ENCODE peak calls at places on chromosomes 13 and 19, in ten cellular contexts. F is fibroblast of villous mesenchyme, I is Panc1, B is esophagus muscularis mucosa, H is neural progenitor cell, W is A549, N is fibroblast of mammary gland, S is tibial artery, J is fibroblast of pulmonary artery, D is psoas muscle. L is an unnamed sample.

GRCh38 chr13:51614350-51614786 is 30.1 kb downstream of the WDFY2 start:
- DNase-seq in F (peak; percentile 18), I (no peak), B (no peak), H (no peak), W (no peak), N (peak; percentile 35), S (no peak), J (no peak), D (peak; percentile 52), L (peak; percentile 42)

GRCh38 chr13:40121711-40122110 is 466.2 kb downstream of the COG6 start:
- DNase-seq in F (no peak), I (no peak), B (no peak), H (no peak), W (no peak), N (no peak), S (no peak), J (no peak), D (no peak), L (no peak)

GRCh38 chr13:57582032-57582431 is 49.5 kb upstream of the PCDH17 start:
- DNase-seq in F (no peak), I (no peak), B (no peak), H (peak; percentile 3), W (no peak), N (no peak), S (no peak), J (no peak), D (peak; percentile 25), L (no peak)

GRCh38 chr19:38675611-38676010 is 28.2 kb downstream of the ACTN4 start:
- DNase-seq in F (no peak), I (no peak), B (no peak), H (no peak), W (no peak), N (no peak), S (no peak), J (no peak), D (peak; percentile 50), L (no peak)

GRCh38 chr13:100269837-100270236 is 180.9 kb downstream of the PCCA start:
- DNase-seq in F (peak; percentile 57), I (no peak), B (no peak), H (no peak), W (no peak), N (peak; percentile 86), S (peak; percentile 73), J (peak; percentile 94), D (peak; percentile 80), L (peak; percentile 78)

GRCh38 chr13:50345804-50346203 is 330.6 kb downstream of the KCNRG start:
- DNase-seq in F (no peak), I (no peak), B (no peak), H (no peak), W (no peak), N (no peak), S (no peak), J (no peak), D (no peak), L (no peak)

GRCh38 chr19:11397089-11397610 is 13.0 kb upstream of the EPOR start:
- DNase-seq in F (no peak), I (no peak), B (no peak), H (no peak), W (no peak), N (no peak), S (no peak), J (no peak), D (no peak), L (no peak)

GRCh38 chr19:29119582-29119981 is 93.4 kb downstream of the UQCRFS1 start:
- DNase-seq in F (no peak), I (no peak), B (no peak), H (peak; percentile 53), W (no peak), N (peak; percentile 10), S (no peak), J (no peak), D (no peak), L (no peak)

GRCh38 chr13:109779876-109780516 is 6.4 kb downstream of the IRS2 start:
- DNase-seq in F (no peak), I (no peak), B (peak; percentile 55), H (no peak), W (no peak), N (no peak), S (no peak), J (no peak), D (no peak), L (no peak)

GRCh38 chr19:54517483-54517882 is 14.9 kb downstream of the LAIR2 start:
- DNase-seq in F (peak; percentile 29), I (peak; percentile 75), B (no peak), H (peak; percentile 60), W (peak; percentile 29), N (peak; percentile 25), S (no peak), J (peak; percentile 40), D (no peak), L (peak; percentile 38)

DNA sequence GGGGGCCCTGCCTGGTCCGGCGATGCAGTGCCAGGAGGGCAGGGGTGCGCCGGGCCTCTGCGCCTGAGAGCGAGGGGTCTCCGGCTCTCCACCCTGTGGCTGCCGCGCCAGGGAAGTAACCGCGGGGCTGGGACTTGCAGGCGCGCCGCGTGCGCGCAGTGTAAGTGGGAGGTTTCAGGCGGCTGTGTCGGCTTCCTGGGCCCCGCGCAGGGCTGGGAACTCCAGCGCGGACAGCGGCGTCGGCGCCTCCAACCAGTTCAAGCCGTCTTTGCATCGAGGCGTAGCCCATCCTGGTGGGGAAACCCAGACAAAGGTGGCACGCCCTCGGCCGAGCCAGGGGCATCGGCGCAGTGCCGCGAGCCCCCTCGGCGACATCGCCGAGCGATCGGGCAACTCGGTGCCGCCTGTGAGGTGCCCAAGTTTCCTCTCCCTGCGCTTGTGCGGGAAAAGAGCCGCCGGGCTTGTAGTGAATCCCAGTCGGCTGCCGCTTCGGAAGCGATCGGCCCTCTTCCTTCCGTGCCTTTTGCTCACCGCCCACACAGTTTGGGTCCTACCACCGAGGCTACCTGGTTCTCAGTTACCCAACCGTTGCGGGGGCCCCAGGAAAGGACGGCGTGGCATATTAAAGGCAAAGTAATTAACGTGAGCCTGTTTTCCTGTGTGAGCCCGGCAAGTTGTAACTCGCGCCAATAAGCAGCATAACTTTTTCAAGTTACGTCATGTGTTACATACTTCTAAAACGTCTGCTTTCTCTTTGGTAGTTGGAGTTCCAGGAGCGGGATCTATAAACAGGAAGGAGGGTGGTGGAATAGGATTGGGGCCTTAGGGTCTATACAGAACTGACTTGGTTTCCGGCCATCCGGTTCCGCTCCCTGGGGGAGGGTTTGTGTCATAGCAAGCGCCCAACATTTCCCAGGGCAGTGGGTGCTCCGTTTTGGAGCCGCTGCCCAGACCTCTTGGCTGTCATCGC is 1.2 kb downstream of the LRCH1 start:
- DNase-seq in F (peak; percentile 97), I (no peak), B (no peak), H (peak; percentile 78), W (peak; percentile 49), N (peak; percentile 84), S (peak; percentile 68), J (peak; percentile 91), D (peak; percentile 76), L (no peak)
- TF ChIP-seq CTCF in F (peak; percentile 39), I (no peak), B (no peak), H (peak; percentile 19), W (no peak), N (peak; percentile 7), S (peak; percentile 31), J (peak; percentile 8), D (peak; percentile 14), L (peak; percentile 6)

DNA sequence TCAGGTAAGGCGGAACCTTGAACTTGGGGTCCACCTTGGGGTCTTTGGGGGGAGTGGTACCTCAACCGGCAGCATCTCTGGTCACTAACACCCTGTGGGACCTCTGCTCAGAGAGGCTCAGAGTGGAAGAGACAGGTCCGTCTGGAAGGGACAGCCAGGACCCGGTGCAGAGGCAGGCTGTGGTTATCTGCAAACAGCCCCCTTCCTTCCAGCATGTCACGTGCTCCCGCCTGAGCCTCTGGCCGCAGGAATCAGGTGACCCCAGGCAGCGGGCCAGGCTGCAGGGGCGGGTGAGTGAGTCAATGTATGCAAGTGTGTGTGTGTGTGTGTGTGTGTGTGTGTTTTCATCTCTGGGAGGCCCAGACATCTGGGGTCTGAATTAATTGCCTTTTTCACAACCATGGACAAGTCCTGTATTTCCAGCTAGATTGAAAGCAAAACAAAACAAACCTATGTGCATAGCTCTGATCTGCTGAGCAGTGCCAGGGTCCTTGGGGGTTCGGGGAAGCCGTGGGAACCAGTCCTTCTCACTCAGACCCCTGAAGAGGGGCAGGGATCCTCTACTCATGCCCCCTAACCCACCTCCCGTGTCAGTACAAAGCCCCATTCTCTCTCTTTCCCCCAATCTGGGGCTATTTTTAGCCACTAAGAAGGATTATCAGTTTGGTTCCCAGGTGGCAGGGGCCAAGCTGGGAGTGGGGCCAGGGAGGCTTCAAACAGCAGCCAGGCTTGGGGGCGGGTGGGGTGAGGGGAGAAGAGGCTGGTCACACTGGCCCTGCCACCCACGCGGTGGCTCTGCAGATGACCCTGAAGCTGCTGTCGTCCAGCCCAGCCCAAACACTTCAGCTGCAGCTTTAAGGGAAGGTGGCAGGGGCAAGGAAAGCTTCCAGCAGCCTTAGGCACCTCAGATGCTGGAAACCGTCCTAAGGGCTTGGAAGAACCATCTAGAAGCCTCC is 31.4 kb downstream of the CERS4 start:
- DNase-seq in F (peak; percentile 94), I (no peak), B (peak; percentile 95), H (peak; percentile 90), W (no peak), N (peak; percentile 93), S (peak; percentile 77), J (peak; percentile 96), D (peak; percentile 82), L (peak; percentile 38)
- H3K4me3 ChIP-seq in F (no peak overlapping the region), I (no peak overlapping the region), B (no peak overlapping the region), H (peak overlapping the region; percentile 35), W (no peak overlapping the region), N (no peak overlapping the region), S (no peak overlapping the region), J (peak overlapping the region; percentile 21), D (peak overlapping the region; percentile 32), L (no peak overlapping the region)

GRCh38 chr19:6481541-6482342 is at the start of gene DENND1C:
- DNase-seq in F (no peak), I (no peak), B (no peak), H (peak; percentile 70), W (no peak), N (no peak), S (no peak), J (no peak), D (no peak), L (no peak)
- TF ChIP-seq CTCF in F (peak; percentile 48), I (peak; percentile 76), B (peak; percentile 29), H (peak; percentile 80), W (peak; percentile 38), N (peak; percentile 49), S (no peak), J (peak; percentile 54), D (peak; percentile 29), L (peak; percentile 25)

DNA sequence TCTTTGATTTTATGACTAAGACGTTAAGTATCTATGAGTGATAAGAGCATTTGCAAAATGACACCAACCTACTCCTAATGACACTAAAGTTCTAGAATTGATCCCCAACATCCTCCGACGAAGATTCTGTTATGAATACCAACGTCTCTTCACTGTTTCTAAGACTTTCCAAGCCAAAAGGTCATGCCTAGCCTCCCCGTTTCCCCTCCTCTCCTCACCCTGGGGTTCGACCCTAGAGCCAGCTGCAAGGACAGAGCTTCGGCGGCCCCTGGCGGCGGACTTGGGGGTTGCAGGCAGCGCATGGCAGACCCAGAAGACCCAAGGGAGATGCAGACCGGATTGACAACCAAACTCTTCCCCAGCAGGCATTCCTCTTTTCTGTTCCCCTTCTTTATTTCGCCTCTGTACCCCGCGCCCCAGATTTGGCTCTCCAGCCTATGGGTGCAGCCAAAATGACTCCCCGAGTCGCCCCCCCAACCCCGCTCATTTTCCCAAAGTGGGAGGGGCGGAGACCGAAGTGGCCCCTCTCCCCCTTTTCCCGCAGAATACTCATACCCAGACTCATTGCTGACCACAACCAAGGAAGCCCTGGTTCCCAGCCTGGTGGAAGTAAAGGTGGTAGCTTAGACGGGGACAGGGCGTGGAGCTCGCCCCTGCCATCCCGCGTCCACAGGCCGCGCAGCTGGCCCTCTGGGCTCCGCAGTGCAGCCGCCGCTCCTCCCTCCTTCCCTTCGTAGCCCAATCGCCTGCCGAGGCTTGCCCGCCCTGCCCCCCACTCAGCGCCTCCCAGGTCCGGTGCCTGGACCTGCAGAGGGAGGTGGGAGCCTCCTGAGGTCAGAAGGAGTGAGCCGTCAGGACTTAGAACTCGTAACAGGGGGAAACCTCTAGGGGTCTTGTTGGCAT is 4.1 kb upstream of the EML2 start:
- DNase-seq in F (peak; percentile 83), I (peak; percentile 80), B (peak; percentile 97), H (peak; percentile 91), W (peak; percentile 95), N (peak; percentile 69), S (peak; percentile 77), J (peak; percentile 82), D (peak; percentile 91), L (no peak)
- H3K4me3 ChIP-seq in F (peak overlapping the region; percentile 46), I (peak overlapping the region; percentile 52), B (no peak overlapping the region), H (peak overlapping the region; percentile 61), W (peak overlapping the region; percentile 51), N (no peak overlapping the region), S (no peak overlapping the region), J (peak overlapping the region; percentile 37), D (no peak overlapping the region), L (no peak overlapping the region)